ENCODE peak calls at places on chromosomes 13 and 19, in six cellular contexts. Y, N, A, S, V and G are unnamed samples.
A peak's percentile ranks its signal among the peaks of the same experiment; 100 is the strongest.

GRCh38 chr13:99326012-99326411 is 18.8 kb upstream of the GPR183 start:
- DNase-seq in S (no peak), Y (no peak), V (no peak), A (no peak), N (no peak), G (no peak)

GRCh38 chr19:18493440-18494266 is 28.2 kb downstream of the ELL start:
- DNase-seq in Y (no peak), S (no peak), N (no peak), A (no peak), V (no peak), G (no peak)

GRCh38 chr13:51050021-51050886 is 60.8 kb downstream of the C13orf42 start:
- DNase-seq in Y (no peak), S (no peak), N (no peak), V (no peak), A (no peak), G (no peak)

GRCh38 chr13:85864963-85865530 is 65.8 kb upstream of the SLITRK6 start:
- DNase-seq in N (no peak), V (peak; percentile 72), Y (peak; percentile 15), A (peak; percentile 40), S (peak; percentile 27), G (peak; percentile 11)

GRCh38 chr13:114121496-114122466 is 10.6 kb downstream of the RASA3 start:
- DNase-seq in V (no peak), S (no peak), Y (no peak), N (no peak), A (no peak), G (no peak)

GRCh38 chr19:56085571-56086275 is 35.4 kb downstream of the ZNF787 start:
- DNase-seq in S (no peak), A (no peak), N (no peak), V (no peak), Y (peak; percentile 16), G (no peak)

GRCh38 chr19:45152504-45153338 is 8.1 kb downstream of the NKPD1 start:
- DNase-seq in N (no peak), S (no peak), V (no peak), A (no peak), Y (peak; percentile 31), G (no peak)

GRCh38 chr13:20193924-20194631 is 1.3 kb upstream of the GJB2 start:
- DNase-seq in V (peak; percentile 70), Y (no peak), A (no peak), S (no peak), N (no peak), G (no peak)

GRCh38 chr13:111518161-111518791 is 197.8 kb downstream of the TEX29 start:
- DNase-seq in N (no peak), Y (no peak), A (no peak), V (no peak), S (no peak), G (no peak)

GRCh38 chr19:3123956-3124355 is 11.9 kb upstream of the GNA15 start:
- DNase-seq in Y (no peak), A (no peak), S (no peak), V (no peak), N (no peak), G (no peak)